ENCODE peak calls at places on chromosomes 5 and 9, in seven cellular contexts. A, E, F, P, S, J and H are unnamed samples.

GRCh38 chr5:169576181-169576598 is 7.4 kb upstream of the SPDL1 start:
- DNase-seq in A (no peak), J (peak), E (no peak), F (no peak), P (no peak), S (no peak), H (no peak)

GRCh38 chr5:112186401-112186990 is 232.6 kb downstream of the EPB41L4A start:
- DNase-seq in J (peak), F (no peak), E (peak), S (no peak), A (peak), P (no peak), H (peak)

GRCh38 chr5:270340-270739 is 1.1 kb upstream of the PDCD6 start:
- DNase-seq in E (no peak), F (no peak), A (no peak), P (no peak), J (no peak), S (no peak), H (no peak)

GRCh38 chr5:6188344-6188743 is 190.0 kb downstream of the MED10 start:
- DNase-seq in S (no peak), F (no peak), E (no peak), J (no peak), P (no peak), A (no peak), H (no peak)

GRCh38 chr9:20473566-20474116 is 148.7 kb downstream of the MLLT3 start:
- DNase-seq in E (no peak), P (no peak), A (no peak), S (no peak), J (no peak), F (no peak), H (no peak)

GRCh38 chr9:16530669-16531461 is 339.6 kb downstream of the BNC2 start:
- DNase-seq in J (peak), F (no peak), A (no peak), S (no peak), E (no peak), P (no peak), H (no peak)

GRCh38 chr9:3906437-3907213 is 380.8 kb upstream of the RFX3 start:
- DNase-seq in P (peak), J (peak), F (no peak), E (no peak), A (no peak), S (no peak), H (no peak)

GRCh38 chr5:133052317-133053175 is 733 bp downstream of the HSPA4 start:
- DNase-seq in F (peak), P (peak), J (peak), A (no peak), E (peak), S (peak), H (peak)

GRCh38 chr9:136090768-136091581 is 4.1 kb downstream of the NACC2 start:
- DNase-seq in F (no peak), S (no peak), A (no peak), P (no peak), E (no peak), J (peak), H (no peak)

GRCh38 chr9:137191245-137191644 is 2.8 kb downstream of the SSNA1 start:
- DNase-seq in J (no peak), S (no peak), A (no peak), F (no peak), P (no peak), E (no peak), H (no peak)

GRCh38 chr9:92661761-92662160 is 8.2 kb downstream of the IPPK start:
- DNase-seq in E (no peak), P (no peak), A (no peak), S (no peak), F (no peak), J (no peak), H (no peak)

GRCh38 chr5:172953776-172954189 is 5.4 kb upstream of the RPL26L1 start:
- DNase-seq in S (no peak), P (no peak), E (no peak), F (no peak), J (peak), A (no peak), H (no peak)

GRCh38 chr9:111542497-111543254 is 17.7 kb downstream of the ZNF483 start:
- DNase-seq in J (no peak), P (no peak), S (no peak), F (no peak), A (no peak), E (no peak), H (no peak)

GRCh38 chr9:97964901-97965300 is 18.2 kb upstream of the ANP32B start:
- DNase-seq in S (no peak), F (no peak), J (no peak), P (no peak), A (no peak), E (no peak), H (no peak)

GRCh38 chr5:2751592-2752021 is at the start of gene IRX2:
- DNase-seq in E (no peak), A (peak), J (no peak), F (no peak), P (peak), S (no peak), H (peak)

GRCh38 chr5:178458140-178458539 is 132.1 kb downstream of the COL23A1 start:
- DNase-seq in A (no peak), P (no peak), S (no peak), F (no peak), E (no peak), J (no peak), H (no peak)

GRCh38 chr9:130220351-130220750 is 45.2 kb upstream of the HMCN2 start:
- DNase-seq in F (no peak), P (no peak), S (no peak), A (no peak), J (no peak), E (no peak), H (no peak)

GRCh38 chr9:21995652-21996275 is 1.2 kb downstream of the CDKN2B-AS1 start:
- DNase-seq in E (no peak), A (no peak), F (peak), P (peak), J (no peak), S (no peak), H (no peak)

GRCh38 chr9:105243015-105243686 is 1.3 kb upstream of the SLC44A1 start:
- DNase-seq in F (no peak), S (no peak), A (no peak), P (no peak), E (no peak), J (no peak), H (no peak)

GRCh38 chr9:35051069-35051967 is 21.1 kb downstream of the VCP start:
- DNase-seq in J (no peak), A (peak), P (peak), E (peak), F (peak), S (peak), H (peak)